ENCODE peak calls at places on chromosomes 11 and 22, in five cellular contexts. C, E, D, N and L are unnamed samples.

GRCh38 chr11:128326791-128327190 is 260.6 kb downstream of the ETS1 start:
- DNase-seq in N (no peak), E (no peak), D (no peak), C (no peak), L (no peak)

GRCh38 chr22:43955883-43956286 is 643 bp downstream of the SAMM50 start:
- DNase-seq in E (no peak), D (no peak), N (no peak), C (no peak), L (no peak)

GRCh38 chr22:24141586-24141985 is 39.7 kb upstream of the SUSD2 start:
- DNase-seq in C (no peak), N (no peak), E (no peak), D (no peak), L (no peak)

GRCh38 chr11:111225871-111226270 is 19.7 kb upstream of the POU2AF2 start:
- DNase-seq in D (no peak), E (no peak), N (no peak), C (no peak), L (no peak)

GRCh38 chr22:19448076-19448607 is 631 bp upstream of the C22orf39 start:
- DNase-seq in N (no peak), D (peak), C (peak), E (no peak), L (peak)

GRCh38 chr22:49149721-49150608 is 677.7 kb downstream of the BRD1 start:
- DNase-seq in C (no peak), E (no peak), N (no peak), D (no peak), L (no peak)

GRCh38 chr11:36635463-36635862 is 37.4 kb upstream of the RAG2 start:
- DNase-seq in N (no peak), D (no peak), C (no peak), E (no peak), L (no peak)

GRCh38 chr11:61362542-61362875 is 335 bp downstream of the TMEM138 start:
- DNase-seq in D (peak), N (no peak), C (no peak), E (no peak), L (peak)

GRCh38 chr11:11620966-11621880 is 582 bp downstream of the GALNT18 start:
- DNase-seq in C (peak), N (peak), E (no peak), D (no peak), L (peak)

GRCh38 chr11:27373856-27374602 is 11.0 kb upstream of the CCDC34 start:
- DNase-seq in C (no peak), N (no peak), D (no peak), E (no peak), L (no peak)

GRCh38 chr11:3120071-3120792 is 44.9 kb downstream of the OSBPL5 start:
- DNase-seq in N (peak), C (no peak), E (no peak), D (no peak), L (no peak)

GRCh38 chr11:119888119-119888518 is 159.1 kb upstream of the NECTIN1 start:
- DNase-seq in D (no peak), C (no peak), N (no peak), E (no peak), L (no peak)

GRCh38 chr11:123504401-123504800 is 74.3 kb downstream of the GRAMD1B start:
- DNase-seq in D (no peak), E (no peak), C (no peak), N (no peak), L (no peak)

GRCh38 chr11:75615709-75616108 is 53.1 kb downstream of the MAP6 start:
- DNase-seq in E (no peak), N (no peak), C (no peak), D (no peak), L (no peak)

GRCh38 chr11:105164226-105164625 is 24.7 kb upstream of the CARD18 start:
- DNase-seq in C (no peak), N (no peak), D (no peak), E (no peak), L (peak)

GRCh38 chr22:35630387-35630793 is 13.3 kb upstream of the MB start:
- DNase-seq in E (peak), N (no peak), C (peak), D (peak), L (peak)

GRCh38 chr11:88435405-88435804 is 97.9 kb upstream of the CTSC start:
- DNase-seq in C (no peak), D (no peak), E (no peak), N (no peak), L (no peak)

GRCh38 chr11:40280161-40281054 is 1179.0 kb downstream of the LRRC4C start:
- DNase-seq in C (no peak), E (no peak), N (no peak), D (no peak), L (no peak)

GRCh38 chr22:31958625-31959239 is 14.4 kb downstream of the YWHAH start:
- DNase-seq in C (no peak), E (no peak), N (no peak), D (no peak), L (no peak)

GRCh38 chr11:85815186-85815911 is 4.4 kb upstream of the SYTL2 start:
- DNase-seq in N (no peak), C (no peak), D (no peak), E (peak), L (peak)

GRCh38 chr11:85680897-85681296 is 5.1 kb downstream of the CCDC89 start:
- DNase-seq in C (no peak), E (no peak), D (no peak), N (no peak), L (no peak)

DNA sequence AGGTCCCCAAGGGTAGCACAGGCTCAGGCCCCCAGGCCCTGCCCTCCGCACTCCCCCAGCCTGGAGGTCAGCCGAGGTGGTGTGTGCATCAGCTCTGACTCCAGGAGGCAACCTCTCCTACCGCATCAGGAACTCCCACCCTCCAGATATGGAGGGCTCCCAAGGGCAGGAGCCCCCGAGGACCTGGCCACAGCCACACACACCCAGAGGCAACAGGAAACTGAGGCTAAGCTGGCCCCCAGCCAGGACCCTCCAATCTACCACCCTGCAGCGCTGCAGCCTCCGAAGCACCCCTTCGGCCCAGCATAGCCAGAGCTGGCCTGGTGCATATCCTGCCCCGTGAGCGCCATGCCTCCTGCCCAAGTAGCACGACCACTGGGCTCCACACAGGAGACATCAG is 104.0 kb downstream of the MED15 start:
- DNase-seq in E (no peak), N (no peak), C (no peak), D (no peak), L (no peak)
- H3K4me3 ChIP-seq in E (no peak), N (no peak), C (no peak), D (no peak), L (no peak)

GRCh38 chr11:65776710-65777141 is 4.0 kb downstream of the AP5B1 start:
- DNase-seq in C (no peak), E (no peak), N (no peak), D (no peak), L (no peak)

GRCh38 chr11:65774525-65775306 is 6.1 kb downstream of the AP5B1 start:
- DNase-seq in D (no peak), E (no peak), N (no peak), C (no peak), L (no peak)

GRCh38 chr11:65771589-65772112 is 9.1 kb downstream of the AP5B1 start:
- DNase-seq in D (no peak), E (no peak), N (no peak), C (no peak), L (no peak)

GRCh38 chr11:65776196-65776595 is 4.6 kb downstream of the AP5B1 start:
- DNase-seq in D (no peak), N (no peak), E (no peak), C (no peak), L (peak)

GRCh38 chr11:65773784-65774411 is 6.9 kb downstream of the AP5B1 start:
- DNase-seq in N (no peak), E (no peak), C (no peak), D (no peak), L (no peak)
- TF ChIP-seq CTCF in N (no peak), E (peak), C (no peak), D (peak), L (no peak)

DNA sequence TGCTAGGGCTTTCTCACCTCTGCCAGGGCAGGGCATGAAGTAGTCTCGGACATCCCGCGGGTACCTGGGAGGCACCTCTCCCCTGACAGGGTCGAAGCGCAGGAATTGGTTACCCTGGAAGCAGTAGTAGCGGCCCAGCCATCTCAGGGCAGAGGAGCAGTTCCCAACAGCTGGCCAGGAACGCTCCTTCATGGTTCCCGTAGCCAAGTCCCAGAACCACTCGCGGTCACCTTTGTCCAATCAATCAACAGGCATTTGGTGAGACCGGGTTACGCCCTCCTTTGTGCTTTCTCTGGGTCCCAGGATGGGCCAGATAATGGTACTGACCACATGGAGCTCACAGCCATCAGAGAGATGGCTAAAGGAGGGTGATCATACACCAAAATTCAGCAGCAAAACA is 3.4 kb downstream of the HPX start:
- DNase-seq in N (no peak), D (no peak), E (no peak), C (no peak), L (no peak)
- H3K4me3 ChIP-seq in N (no peak), D (no peak), E (no peak), C (no peak), L (no peak)

GRCh38 chr11:65113839-65114238 is 2.2 kb downstream of the TM7SF2 start:
- DNase-seq in E (no peak), D (no peak), N (no peak), C (no peak), L (no peak)

GRCh38 chr11:65112226-65112550 is 516 bp downstream of the TM7SF2 start:
- DNase-seq in E (no peak), D (no peak), N (no peak), C (peak), L (no peak)

GRCh38 chr11:65112551-65113360 is 1.1 kb downstream of the TM7SF2 start:
- DNase-seq in D (no peak), E (no peak), C (peak), N (peak), L (peak)

GRCh38 chr11:65114538-65115171 is 2.8 kb downstream of the ZNHIT2 start:
- DNase-seq in E (no peak), N (no peak), D (no peak), C (no peak), L (no peak)

DNA sequence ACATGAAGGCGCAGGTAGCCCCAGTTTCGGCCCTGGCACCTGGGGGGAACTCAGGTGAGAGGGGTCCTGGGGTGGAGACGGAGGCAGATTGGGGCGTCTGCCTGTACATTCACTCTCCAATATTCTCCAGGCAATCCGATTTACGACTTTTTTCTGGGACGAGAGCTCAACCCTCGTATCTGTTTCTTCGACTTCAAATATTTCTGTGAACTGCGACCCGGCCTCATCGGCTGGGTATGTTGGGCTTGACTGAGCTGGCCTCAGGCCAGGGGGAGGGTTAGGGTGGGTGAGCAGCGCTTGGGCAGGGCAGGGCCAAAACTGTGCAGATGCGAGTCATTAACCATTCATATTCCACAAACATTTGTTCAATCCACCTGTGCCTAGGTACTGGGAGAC is 1.7 kb downstream of the TM7SF2 start:
- DNase-seq in C (no peak), E (no peak), N (no peak), D (no peak), L (no peak)
- TF ChIP-seq CTCF in C (no peak), E (no peak), N (no peak), D (no peak), L (no peak)

GRCh38 chr22:29206372-29207230 is 905 bp downstream of the EMID1 start:
- DNase-seq in D (no peak), C (peak), E (no peak), N (no peak), L (no peak)

GRCh38 chr22:29205598-29206371 is at the start of gene EMID1:
- DNase-seq in D (no peak), N (no peak), E (no peak), C (peak), L (peak)

GRCh38 chr22:29203883-29204282 is 1.8 kb upstream of the EMID1 start:
- DNase-seq in C (peak), E (no peak), N (no peak), D (no peak), L (no peak)

GRCh38 chr22:29204617-29205183 is 996 bp upstream of the EMID1 start:
- DNase-seq in D (no peak), N (no peak), E (no peak), C (no peak), L (no peak)

DNA sequence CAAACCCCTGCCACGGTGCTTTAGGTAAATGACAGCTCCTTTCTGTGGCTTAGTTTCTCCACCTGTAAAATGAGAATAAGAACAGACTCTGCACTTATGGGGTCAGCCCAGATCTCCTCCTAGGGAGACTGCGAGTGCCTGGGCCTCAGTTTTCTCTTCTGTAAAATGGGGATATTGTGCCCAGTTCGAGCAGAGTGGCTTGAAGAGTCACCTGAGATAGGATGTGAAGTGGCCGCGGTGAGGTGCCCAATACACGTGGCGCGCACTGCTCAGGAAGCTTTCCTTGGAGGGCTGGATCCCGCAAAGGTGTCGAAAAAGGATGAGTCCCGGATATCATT is 467 bp upstream of the EMID1 start:
- DNase-seq in E (no peak), D (no peak), C (no peak), N (no peak), L (no peak)
- H3K4me3 ChIP-seq in E (peak), D (peak), C (peak), N (peak), L (peak)

DNA sequence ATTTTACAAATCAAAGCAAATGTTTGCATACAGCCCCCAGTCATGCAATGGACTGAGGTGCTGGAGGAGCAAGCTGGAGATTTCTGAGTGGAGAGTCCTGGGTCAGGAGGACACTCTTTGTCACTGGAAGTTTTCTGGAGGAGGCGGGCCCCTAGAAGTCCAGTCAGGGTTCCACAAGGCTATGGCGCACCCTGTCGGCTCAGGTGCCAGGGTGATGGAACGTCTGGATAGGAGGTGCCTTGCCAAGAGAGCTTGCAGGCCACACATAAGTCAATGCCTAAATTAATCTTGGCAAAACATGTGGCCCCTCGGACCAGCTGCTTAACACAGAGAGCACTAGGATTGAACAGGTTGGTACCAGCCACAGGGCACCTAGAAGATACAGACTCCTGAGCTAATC is 174.7 kb upstream of the CADM1 start:
- DNase-seq in N (no peak), D (no peak), C (peak), E (no peak), L (no peak)
- TF ChIP-seq CTCF in N (no peak), D (peak), C (peak), E (no peak), L (no peak)

GRCh38 chr11:45806937-45807791 is 2.2 kb downstream of the SLC35C1 start:
- DNase-seq in E (no peak), N (peak), D (no peak), C (no peak), L (no peak)
- H3K4me3 ChIP-seq in E (peak), N (peak), D (peak), C (no peak), L (peak)

GRCh38 chr11:708511-708910 is 2.5 kb downstream of the EPS8L2 start:
- DNase-seq in D (no peak), E (no peak), C (no peak), N (no peak), L (no peak)

GRCh38 chr11:707817-708420 is 1.9 kb downstream of the EPS8L2 start:
- DNase-seq in C (peak), E (no peak), D (no peak), N (no peak), L (no peak)

GRCh38 chr11:706439-706956 is 467 bp downstream of the EPS8L2 start:
- DNase-seq in E (no peak), C (no peak), D (no peak), N (no peak), L (peak)

GRCh38 chr11:705646-706438 is at the start of gene EPS8L2:
- DNase-seq in E (no peak), C (peak), N (no peak), D (no peak), L (no peak)

DNA sequence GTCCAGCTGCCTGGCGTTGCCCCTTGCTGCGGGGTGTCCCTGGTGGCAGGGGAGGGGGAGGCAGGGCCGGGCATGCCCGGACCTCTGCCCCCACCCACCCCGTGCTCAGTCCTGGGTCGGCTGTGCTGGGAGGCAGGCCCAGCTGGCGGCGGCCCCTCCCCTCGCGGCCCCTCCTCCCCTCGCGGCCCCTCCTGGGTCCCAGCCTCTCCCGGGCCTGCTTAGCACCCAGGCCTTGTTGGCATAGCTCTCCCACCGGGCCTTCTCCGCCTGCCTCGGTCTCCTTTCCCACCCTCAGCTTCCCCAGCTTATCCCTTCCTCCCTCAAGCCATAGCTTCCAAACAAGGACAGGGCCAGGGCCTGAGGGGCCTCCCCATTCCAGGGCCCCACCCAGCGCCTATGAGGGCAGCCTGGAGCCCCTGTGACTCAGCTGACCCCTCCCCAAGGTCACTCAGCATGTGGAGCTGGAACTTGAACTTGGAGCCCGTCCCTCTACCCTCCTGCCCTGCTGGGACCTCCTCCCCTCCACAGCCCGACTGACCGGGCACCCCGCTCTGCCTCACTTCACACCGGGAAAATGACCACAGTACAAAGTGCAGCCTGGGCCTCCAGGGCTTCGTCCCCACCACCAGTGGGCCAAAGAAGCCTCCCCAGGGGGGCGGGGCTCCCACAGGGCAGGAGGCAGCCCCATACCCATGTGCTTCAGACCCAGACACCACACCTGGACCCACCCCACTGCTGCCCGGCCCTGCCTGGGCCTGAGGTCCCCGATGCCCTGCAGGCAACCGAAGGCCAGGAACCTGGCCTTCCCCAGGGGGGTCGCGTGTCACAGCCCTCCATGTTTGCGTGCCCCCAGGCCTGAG is 1.2 kb downstream of the EPS8L2 start:
- DNase-seq in N (no peak), E (no peak), D (no peak), C (peak), L (peak)
- TF ChIP-seq CTCF in N (no peak), E (no peak), D (peak), C (peak), L (no peak)

GRCh38 chr11:43579171-43579918 is 101.2 kb upstream of the HSD17B12 start:
- DNase-seq in E (no peak), D (no peak), N (no peak), C (peak), L (peak)

GRCh38 chr11:43581370-43582023 is 99.0 kb upstream of the HSD17B12 start:
- DNase-seq in N (no peak), C (no peak), E (no peak), D (no peak), L (no peak)

GRCh38 chr11:43579919-43580276 is 100.6 kb upstream of the HSD17B12 start:
- DNase-seq in D (no peak), C (peak), N (no peak), E (no peak), L (no peak)

GRCh38 chr11:43582024-43582836 is 98.3 kb upstream of the HSD17B12 start:
- DNase-seq in C (no peak), D (no peak), E (no peak), N (no peak), L (no peak)

DNA sequence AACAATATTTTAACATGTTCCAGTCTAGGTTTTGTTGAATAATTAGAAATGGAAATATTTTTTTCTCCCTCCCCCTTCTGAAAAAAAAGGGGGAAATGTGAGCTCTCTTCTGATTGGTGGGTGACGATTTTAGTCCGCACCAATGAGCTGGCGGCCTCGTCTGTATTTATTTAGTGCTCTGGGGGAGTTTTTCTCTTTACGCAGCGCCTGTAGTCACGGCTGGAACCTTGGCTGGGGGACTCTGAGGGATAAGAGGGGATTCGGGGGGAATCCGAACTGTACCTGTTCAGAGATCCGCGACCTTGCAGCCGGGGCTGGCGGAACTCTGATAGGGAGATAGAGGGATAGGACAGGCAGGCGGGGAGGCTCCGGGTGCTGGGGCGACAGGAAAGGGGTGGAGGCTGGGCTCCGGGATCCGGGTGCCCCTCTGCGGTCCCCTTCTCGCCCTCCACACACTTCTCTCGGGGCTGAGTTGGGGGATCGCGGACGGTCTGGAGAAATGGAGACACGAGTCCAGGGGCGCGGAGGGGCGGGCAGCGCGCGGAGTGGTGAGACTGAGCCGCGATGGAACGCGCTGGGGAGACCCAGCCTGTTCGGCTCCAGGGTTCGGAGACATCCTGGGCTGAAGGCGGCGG is 99.7 kb upstream of the HSD17B12 start:
- DNase-seq in D (no peak), N (no peak), C (peak), E (no peak), L (peak)
- H3K4me3 ChIP-seq in D (peak), N (peak), C (peak), E (peak), L (peak)